ENCODE peak calls at places on chromosome 16, in ten cellular contexts. M is H9, P is HL-60, H is gastrocnemius medialis, J is tibial nerve, A is GM13976, C is activated B cell treated with CpG ODN at 0.5 μM for 24 hours, F is astrocyte, B is mucosa of descending colon, U is foreskin fibroblast. T is an unnamed sample.

GRCh38 chr16:26905336-26905735 is 161.4 kb upstream of the C16orf82 start:
- DNase-seq in M (no peak), P (no peak), H (no peak), J (no peak), A (no peak), C (no peak), F (peak), B (no peak), U (peak), T (no peak)

GRCh38 chr16:50547944-50548658 is at the start of gene NKD1:
- DNase-seq in M (peak), P (peak), H (peak), J (peak), A (peak), C (peak), F (peak), B (peak), U (peak), T (no peak)

GRCh38 chr16:15434425-15435215 is at the start of gene BMERB1:
- DNase-seq in M (peak), P (no peak), H (peak), J (peak), A (peak), C (peak), F (peak), B (peak), U (peak), T (peak)

GRCh38 chr16:86598607-86599318 is 20.4 kb downstream of the FOXL1 start:
- DNase-seq in M (no peak), P (no peak), H (no peak), J (no peak), A (no peak), C (no peak), F (peak), B (no peak), U (peak), T (no peak)

GRCh38 chr16:57049678-57050077 is 42.7 kb upstream of the CPNE2 start:
- DNase-seq in M (no peak), P (no peak), H (no peak), J (no peak), A (peak), C (no peak), F (no peak), B (no peak), U (no peak), T (no peak)

GRCh38 chr16:72399811-72400210 is 227.9 kb upstream of the PMFBP1 start:
- DNase-seq in M (no peak), P (no peak), H (no peak), J (no peak), A (no peak), C (no peak), F (no peak), B (no peak), U (no peak), T (no peak)

GRCh38 chr16:1989826-1990335 is at the start of gene SYNGR3:
- DNase-seq in M (no peak), P (no peak), H (no peak), J (no peak), A (peak), C (peak), F (no peak), B (no peak), U (peak), T (no peak)

GRCh38 chr16:10940501-10941079 is 1.7 kb downstream of the DEXI start:
- DNase-seq in M (no peak), P (no peak), H (peak), J (no peak), A (no peak), C (no peak), F (no peak), B (no peak), U (peak), T (no peak)

GRCh38 chr16:83420206-83420760 is 387.5 kb upstream of the HSBP1 start:
- DNase-seq in M (no peak), P (no peak), H (no peak), J (no peak), A (no peak), C (no peak), F (peak), B (no peak), U (peak), T (no peak)

GRCh38 chr16:50260206-50261159 is 5.9 kb upstream of the ADCY7 start:
- DNase-seq in M (no peak), P (no peak), H (no peak), J (no peak), A (no peak), C (no peak), F (no peak), B (peak), U (no peak), T (no peak)

GRCh38 chr16:27748868-27749546 is 199.1 kb downstream of the KATNIP start:
- DNase-seq in M (peak), P (peak), H (no peak), J (no peak), A (peak), C (no peak), F (peak), B (peak), U (peak), T (no peak)

GRCh38 chr16:88303890-88304819 is 78.6 kb upstream of the ZNF469 start:
- DNase-seq in M (no peak), P (no peak), H (no peak), J (no peak), A (no peak), C (no peak), F (peak), B (peak), U (peak), T (no peak)

GRCh38 chr16:46747777-46748651 is at the start of gene MYLK3:
- DNase-seq in M (peak), P (no peak), H (no peak), J (no peak), A (no peak), C (no peak), F (no peak), B (no peak), U (no peak), T (no peak)

GRCh38 chr16:52446076-52446475 is 100.9 kb downstream of the TOX3 start:
- DNase-seq in M (no peak), P (no peak), H (no peak), J (no peak), A (no peak), C (no peak), F (no peak), B (no peak), U (no peak), T (no peak)

GRCh38 chr16:19396555-19397011 is 21.1 kb upstream of the TMC5 start:
- DNase-seq in M (no peak), P (no peak), H (no peak), J (no peak), A (no peak), C (no peak), F (no peak), B (peak), U (no peak), T (no peak)

GRCh38 chr16:27390157-27390556 is 11.8 kb upstream of the IL21R start:
- DNase-seq in M (no peak), P (no peak), H (no peak), J (no peak), A (no peak), C (no peak), F (no peak), B (no peak), U (no peak), T (no peak)

GRCh38 chr16:86640265-86640843 is 62.0 kb downstream of the FOXL1 start:
- DNase-seq in M (no peak), P (no peak), H (no peak), J (no peak), A (no peak), C (no peak), F (no peak), B (no peak), U (no peak), T (no peak)

GRCh38 chr16:4351880-4352279 is 759 bp upstream of the PAM16 start:
- DNase-seq in M (no peak), P (no peak), H (no peak), J (no peak), A (no peak), C (no peak), F (no peak), B (no peak), U (peak), T (no peak)

GRCh38 chr16:67883872-67884261 is 818 bp upstream of the NRN1L start:
- DNase-seq in M (peak), P (no peak), H (no peak), J (peak), A (peak), C (peak), F (no peak), B (peak), U (peak), T (no peak)

GRCh38 chr16:53052519-53053501 is at the start of gene CHD9NB:
- DNase-seq in M (no peak), P (peak), H (no peak), J (no peak), A (peak), C (no peak), F (peak), B (peak), U (peak), T (no peak)

GRCh38 chr16:74447578-74447977 is 26.3 kb upstream of the CLEC18B start:
- DNase-seq in M (no peak), P (no peak), H (no peak), J (no peak), A (no peak), C (no peak), F (no peak), B (no peak), U (no peak), T (no peak)

GRCh38 chr16:47110939-47111338 is 32.8 kb downstream of the NETO2 start:
- DNase-seq in M (no peak), P (no peak), H (no peak), J (no peak), A (no peak), C (no peak), F (no peak), B (no peak), U (no peak), T (no peak)

GRCh38 chr16:87740441-87740840 is 25.3 kb downstream of the KLHDC4 start:
- DNase-seq in M (no peak), P (no peak), H (no peak), J (no peak), A (no peak), C (no peak), F (peak), B (no peak), U (no peak), T (no peak)

GRCh38 chr16:14487579-14487978 is 142.5 kb downstream of the PARN start:
- DNase-seq in M (no peak), P (no peak), H (no peak), J (no peak), A (no peak), C (no peak), F (no peak), B (no peak), U (peak), T (no peak)

GRCh38 chr16:49023095-49023494 is 258.5 kb downstream of the CBLN1 start:
- DNase-seq in M (no peak), P (no peak), H (no peak), J (no peak), A (no peak), C (no peak), F (peak), B (no peak), U (peak), T (no peak)

GRCh38 chr16:64469906-64470702 is 651.8 kb downstream of the CDH11 start:
- DNase-seq in M (no peak), P (no peak), H (peak), J (no peak), A (no peak), C (no peak), F (no peak), B (no peak), U (peak), T (no peak)

GRCh38 chr16:4344659-4345438 is 6.3 kb downstream of the PAM16 start:
- DNase-seq in M (no peak), P (no peak), H (no peak), J (no peak), A (no peak), C (no peak), F (no peak), B (no peak), U (peak), T (no peak)

GRCh38 chr16:29315916-29316517 is 90.5 kb downstream of the NPIPB11 start:
- DNase-seq in M (peak), P (no peak), H (no peak), J (no peak), A (no peak), C (no peak), F (no peak), B (no peak), U (no peak), T (no peak)

GRCh38 chr16:29319726-29320125 is 86.8 kb downstream of the NPIPB11 start:
- DNase-seq in M (no peak), P (no peak), H (no peak), J (no peak), A (no peak), C (no peak), F (no peak), B (no peak), U (no peak), T (no peak)

GRCh38 chr16:29316673-29317237 is 89.8 kb downstream of the NPIPB11 start:
- DNase-seq in M (no peak), P (no peak), H (no peak), J (no peak), A (no peak), C (no peak), F (peak), B (no peak), U (no peak), T (no peak)

GRCh38 chr16:29317269-29317668 is 89.2 kb downstream of the NPIPB11 start:
- DNase-seq in M (no peak), P (no peak), H (no peak), J (no peak), A (no peak), C (no peak), F (no peak), B (no peak), U (no peak), T (no peak)

GRCh38 chr16:29318037-29318436 is 88.5 kb downstream of the NPIPB11 start:
- DNase-seq in M (no peak), P (no peak), H (no peak), J (no peak), A (no peak), C (no peak), F (no peak), B (no peak), U (no peak), T (no peak)
- TF ChIP-seq CTCF in M (peak), P (no peak), H (no peak), J (no peak), A (no peak), C (no peak), F (peak), B (no peak), U (no peak), T (peak)

DNA sequence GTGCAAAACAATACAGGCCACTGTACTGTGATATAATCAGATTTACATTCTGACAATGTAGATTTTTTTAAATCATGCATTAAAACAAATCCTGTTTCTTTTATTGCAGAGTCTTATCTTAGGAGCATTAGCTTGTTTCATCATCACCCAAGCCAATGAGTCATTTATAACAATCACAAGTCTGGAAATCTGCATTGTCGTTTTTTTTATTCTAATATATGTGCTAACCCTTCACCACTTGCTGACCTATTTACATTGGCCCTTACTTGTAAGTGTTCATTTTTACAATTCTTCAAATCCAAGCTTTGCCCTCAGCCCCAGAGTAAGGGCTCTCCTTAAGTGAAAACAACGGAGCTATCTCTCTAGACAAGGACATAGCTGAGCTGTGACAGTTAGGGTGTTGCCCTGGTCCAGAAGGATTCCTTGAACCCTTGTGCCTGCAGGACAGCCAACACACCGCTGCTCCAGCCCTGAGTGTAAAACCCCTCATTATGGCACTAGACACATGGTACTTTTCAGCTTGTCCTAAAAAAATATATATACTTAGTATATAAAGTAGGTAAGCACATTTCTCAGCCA is 3.7 kb downstream of the CMTM1 start:
- DNase-seq in M (no peak), P (no peak), H (no peak), J (no peak), A (no peak), C (no peak), F (peak), B (no peak), U (peak), T (no peak)
- TF ChIP-seq CTCF in M (no peak), P (no peak), H (no peak), J (no peak), A (no peak), C (no peak), F (no peak), B (no peak), U (no peak), T (no peak)

GRCh38 chr16:55033225-55034156 is 102.8 kb downstream of the IRX5 start:
- DNase-seq in M (no peak), P (no peak), H (no peak), J (no peak), A (no peak), C (no peak), F (no peak), B (no peak), U (no peak), T (no peak)

GRCh38 chr16:55029509-55029908 is 98.8 kb downstream of the IRX5 start:
- DNase-seq in M (no peak), P (no peak), H (no peak), J (no peak), A (no peak), C (no peak), F (no peak), B (no peak), U (no peak), T (no peak)

GRCh38 chr16:55035037-55035436 is 104.4 kb downstream of the IRX5 start:
- DNase-seq in M (peak), P (no peak), H (no peak), J (no peak), A (peak), C (no peak), F (no peak), B (peak), U (no peak), T (no peak)

GRCh38 chr16:55030944-55031343 is 100.3 kb downstream of the IRX5 start:
- DNase-seq in M (no peak), P (no peak), H (no peak), J (no peak), A (no peak), C (no peak), F (no peak), B (no peak), U (no peak), T (no peak)

GRCh38 chr16:55031481-55031880 is 100.8 kb downstream of the IRX5 start:
- DNase-seq in M (no peak), P (no peak), H (no peak), J (no peak), A (no peak), C (no peak), F (no peak), B (no peak), U (no peak), T (no peak)
- TF ChIP-seq CTCF in M (no peak), P (no peak), H (no peak), J (no peak), A (no peak), C (no peak), F (no peak), B (no peak), U (no peak), T (no peak)

DNA sequence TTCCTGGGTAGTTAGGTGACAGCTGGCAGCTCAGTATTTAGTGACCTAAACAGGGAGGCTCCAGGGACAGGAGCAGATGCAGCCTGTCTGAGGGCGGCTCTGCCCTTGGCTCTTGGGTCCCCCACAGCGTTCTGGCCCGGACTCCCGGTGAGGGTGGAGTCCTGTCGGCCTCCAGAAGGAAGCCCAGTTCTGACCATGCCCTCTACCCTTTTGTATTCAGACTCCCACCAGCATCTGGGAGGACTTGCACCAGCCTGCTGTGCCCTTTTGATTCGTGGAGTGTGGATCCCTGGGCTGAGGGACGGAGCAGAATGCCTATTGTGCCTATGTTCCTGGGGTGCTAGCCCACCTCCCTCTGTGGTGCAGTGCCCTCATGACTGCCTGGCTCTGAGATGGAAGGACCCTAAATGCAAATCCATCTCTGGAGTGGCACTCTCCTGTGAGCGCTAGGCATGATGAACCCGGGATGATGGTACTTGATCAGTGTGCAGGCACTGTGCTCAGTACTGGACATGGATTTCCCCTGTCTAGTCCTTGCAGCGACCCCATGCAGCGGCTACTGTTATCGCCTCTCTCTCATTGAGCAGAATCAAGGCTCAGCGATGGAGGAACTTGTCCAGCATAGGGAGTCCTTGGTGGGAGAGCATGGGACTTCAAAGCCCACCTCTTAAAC is 123.1 kb downstream of the SNX29 start:
- DNase-seq in M (no peak), P (no peak), H (no peak), J (no peak), A (no peak), C (no peak), F (no peak), B (no peak), U (no peak), T (no peak)
- TF ChIP-seq CTCF in M (no peak), P (no peak), H (no peak), J (no peak), A (no peak), C (no peak), F (no peak), B (no peak), U (no peak), T (no peak)

GRCh38 chr16:80846275-80847013 is 42.0 kb upstream of the CDYL2 start:
- DNase-seq in M (no peak), P (no peak), H (no peak), J (no peak), A (no peak), C (no peak), F (no peak), B (no peak), U (no peak), T (no peak)

GRCh38 chr16:80852261-80852872 is 48.0 kb upstream of the CDYL2 start:
- DNase-seq in M (peak), P (no peak), H (no peak), J (no peak), A (peak), C (no peak), F (peak), B (no peak), U (peak), T (no peak)
- TF ChIP-seq CTCF in M (peak), P (peak), H (no peak), J (no peak), A (peak), C (no peak), F (peak), B (no peak), U (peak), T (peak)

GRCh38 chr16:78300469-78300868 is 201.0 kb downstream of the WWOX start:
- DNase-seq in M (no peak), P (no peak), H (no peak), J (no peak), A (no peak), C (no peak), F (no peak), B (no peak), U (no peak), T (no peak)
- TF ChIP-seq CTCF in M (no peak), P (no peak), H (no peak), J (no peak), A (no peak), C (no peak), F (no peak), B (no peak), U (no peak), T (no peak)

DNA sequence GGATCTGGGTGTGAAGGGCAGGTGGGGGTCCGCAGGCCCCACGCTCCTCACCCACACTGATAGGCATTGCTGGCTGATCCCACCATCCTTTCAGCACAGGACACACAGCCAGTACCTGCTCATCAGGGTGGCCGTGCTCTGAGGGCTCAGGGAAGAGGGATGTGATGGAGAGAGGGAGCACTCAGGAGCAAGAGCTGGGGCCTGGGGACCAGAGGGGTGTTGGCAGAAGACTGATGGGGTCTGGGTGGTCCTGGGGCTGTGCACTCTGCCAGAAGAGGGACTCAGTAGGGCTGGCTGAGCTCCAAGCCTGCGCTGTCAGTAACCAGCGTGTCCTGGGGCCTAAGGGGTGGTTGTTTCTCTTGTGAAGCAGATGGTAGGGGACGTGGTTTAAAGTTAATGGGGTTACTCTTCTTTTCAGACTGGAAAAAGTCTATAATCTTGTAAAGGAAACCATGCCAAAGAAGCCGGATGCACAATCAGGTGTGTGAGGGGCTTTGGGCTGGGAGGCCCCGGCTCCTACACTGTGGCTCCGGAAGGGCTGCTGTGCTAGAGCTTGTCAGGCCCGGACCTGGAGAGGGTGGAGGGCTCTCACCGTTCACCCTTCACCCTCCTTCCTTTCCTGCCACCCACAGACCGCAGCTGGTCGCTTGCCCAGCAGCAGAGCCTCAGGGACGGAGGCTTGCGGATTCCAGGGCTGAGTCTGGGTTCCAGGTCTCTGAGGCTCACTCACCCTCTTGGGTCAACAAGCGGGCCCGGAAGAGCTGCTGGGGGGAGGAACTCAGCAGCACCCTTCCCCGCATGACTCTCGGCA is 27.8 kb downstream of the POLR3E start:
- DNase-seq in M (no peak), P (no peak), H (no peak), J (no peak), A (no peak), C (no peak), F (no peak), B (no peak), U (no peak), T (peak)
- TF ChIP-seq CTCF in M (no peak), P (no peak), H (no peak), J (no peak), A (no peak), C (no peak), F (no peak), B (no peak), U (no peak), T (no peak)